ENCODE peak calls at places on chromosomes 16 and 17, in five cellular contexts. K, R, V, X and N are unnamed samples.

GRCh38 chr17:29723283-29724047 is 100.8 kb upstream of the CORO6 start:
- DNase-seq in R (peak), V (no peak), X (no peak), K (no peak), N (peak)

GRCh38 chr17:70181376-70181775 is 12.0 kb downstream of the KCNJ2 start:
- DNase-seq in R (peak), K (no peak), V (no peak), X (no peak), N (no peak)

GRCh38 chr17:79073016-79073705 is 1.5 kb upstream of the ENGASE start:
- DNase-seq in X (no peak), K (no peak), V (no peak), R (no peak), N (no peak)

GRCh38 chr16:200388-200787 is 20.1 kb downstream of the HBQ1 start:
- DNase-seq in V (peak), K (no peak), X (no peak), R (peak), N (no peak)

GRCh38 chr16:11093578-11094074 is 149.3 kb downstream of the CLEC16A start:
- DNase-seq in R (no peak), K (no peak), V (no peak), X (no peak), N (no peak)

GRCh38 chr17:4808378-4808767 is 1.4 kb downstream of the PLD2 start:
- DNase-seq in X (no peak), K (no peak), V (no peak), R (no peak), N (no peak)

GRCh38 chr17:2363318-2363717 is 26.0 kb downstream of the SGSM2 start:
- DNase-seq in R (no peak), K (peak), V (no peak), X (no peak), N (no peak)

GRCh38 chr17:12081720-12082119 is 61.0 kb downstream of the MAP2K4 start:
- DNase-seq in V (no peak), X (no peak), R (no peak), K (no peak), N (no peak)

GRCh38 chr16:22423716-22424115 is 49.3 kb upstream of the CDR2 start:
- DNase-seq in X (no peak), R (no peak), V (no peak), K (no peak), N (no peak)

GRCh38 chr16:50498756-50499155 is 49.4 kb upstream of the NKD1 start:
- DNase-seq in V (no peak), X (no peak), R (no peak), K (no peak), N (no peak)

GRCh38 chr16:66701061-66701460 is 4.5 kb upstream of the CMTM4 start:
- DNase-seq in R (no peak), K (no peak), X (no peak), V (no peak), N (no peak)

GRCh38 chr16:31206776-31207175 is 4.2 kb upstream of the PYCARD start:
- DNase-seq in K (no peak), V (no peak), X (no peak), R (no peak), N (no peak)

GRCh38 chr16:57479422-57480126 is 6.7 kb downstream of the DOK4 start:
- DNase-seq in K (peak), X (no peak), R (peak), V (peak), N (no peak)

GRCh38 chr17:75400326-75400939 is 5.0 kb downstream of the GRB2 start:
- DNase-seq in V (no peak), K (no peak), X (no peak), R (no peak), N (no peak)

GRCh38 chr16:11780988-11781680 is 15.9 kb downstream of the ZC3H7A start:
- DNase-seq in X (no peak), K (no peak), V (no peak), R (peak), N (no peak)

GRCh38 chr16:88723911-88724310 is 17.6 kb downstream of the CTU2 start:
- DNase-seq in R (no peak), K (no peak), X (no peak), V (no peak), N (no peak)

GRCh38 chr17:16314189-16314588 is 39.1 kb downstream of the CENPV start:
- DNase-seq in K (no peak), V (peak), X (no peak), R (no peak), N (no peak)